ENCODE peak calls at places on chromosomes 4 and X, in seven cellular contexts. One of them, this sample, is unnamed.

GRCh38 chr4:65668201-65669007 is 1.9 kb downstream of the EPHA5 start:
- DNase-seq in adrenal gland: peak; percentile 9
- DNase-seq in colonic mucosa: no peak
- DNase-seq in pancreas: no peak
- DNase-seq in lung: no peak
- DNase-seq in heart right ventricle: no peak
- DNase-seq in tibial nerve: peak; percentile 45
- DNase-seq in this sample: no peak

GRCh38 chr4:113975578-113975977 is 3.9 kb downstream of the ARSJ start:
- DNase-seq in adrenal gland: no peak
- DNase-seq in colonic mucosa: no peak
- DNase-seq in pancreas: no peak
- DNase-seq in lung: no peak
- DNase-seq in heart right ventricle: no peak
- DNase-seq in tibial nerve: no peak
- DNase-seq in this sample: no peak

GRCh38 chrX:124344246-124344645 is 2.1 kb upstream of the SH2D1A start:
- DNase-seq in adrenal gland: no peak
- DNase-seq in colonic mucosa: no peak
- DNase-seq in pancreas: no peak
- DNase-seq in lung: no peak
- DNase-seq in heart right ventricle: no peak
- DNase-seq in tibial nerve: no peak
- DNase-seq in this sample: no peak

GRCh38 chrX:137695405-137695804 is 129.5 kb downstream of the ZIC3 start:
- DNase-seq in adrenal gland: no peak
- DNase-seq in colonic mucosa: no peak
- DNase-seq in pancreas: no peak
- DNase-seq in lung: no peak
- DNase-seq in heart right ventricle: no peak
- DNase-seq in tibial nerve: no peak
- DNase-seq in this sample: no peak

GRCh38 chr4:156971168-156971601 is 414 bp downstream of the PDGFC start:
- DNase-seq in adrenal gland: peak; percentile 65
- DNase-seq in colonic mucosa: peak; percentile 44
- DNase-seq in pancreas: peak; percentile 47
- DNase-seq in lung: peak; percentile 29
- DNase-seq in heart right ventricle: peak; percentile 23
- DNase-seq in tibial nerve: peak; percentile 19
- DNase-seq in this sample: peak; percentile 67

GRCh38 chr4:42339935-42340406 is 57.3 kb upstream of the SHISA3 start:
- DNase-seq in adrenal gland: peak; percentile 45
- DNase-seq in colonic mucosa: no peak
- DNase-seq in pancreas: no peak
- DNase-seq in lung: no peak
- DNase-seq in heart right ventricle: peak; percentile 55
- DNase-seq in tibial nerve: no peak
- DNase-seq in this sample: no peak

GRCh38 chr4:153067376-153067775 is 131.3 kb downstream of the FHDC1 start:
- DNase-seq in adrenal gland: peak; percentile 28
- DNase-seq in colonic mucosa: peak; percentile 47
- DNase-seq in pancreas: no peak
- DNase-seq in lung: no peak
- DNase-seq in heart right ventricle: no peak
- DNase-seq in tibial nerve: no peak
- DNase-seq in this sample: no peak

GRCh38 chrX:115560978-115561604 is at the start of gene PLS3:
- DNase-seq in adrenal gland: peak; percentile 86
- DNase-seq in colonic mucosa: peak; percentile 84
- DNase-seq in pancreas: peak; percentile 79
- DNase-seq in lung: peak; percentile 83
- DNase-seq in heart right ventricle: peak; percentile 87
- DNase-seq in tibial nerve: peak; percentile 64
- DNase-seq in this sample: peak; percentile 60

GRCh38 chr4:138996090-138996489 is 19.5 kb upstream of the NOCT start:
- DNase-seq in adrenal gland: no peak
- DNase-seq in colonic mucosa: no peak
- DNase-seq in pancreas: no peak
- DNase-seq in lung: no peak
- DNase-seq in heart right ventricle: no peak
- DNase-seq in tibial nerve: no peak
- DNase-seq in this sample: no peak

GRCh38 chr4:166481014-166481507 is 608.0 kb downstream of the TLL1 start:
- DNase-seq in adrenal gland: no peak
- DNase-seq in colonic mucosa: no peak
- DNase-seq in pancreas: no peak
- DNase-seq in lung: no peak
- DNase-seq in heart right ventricle: no peak
- DNase-seq in tibial nerve: no peak
- DNase-seq in this sample: no peak

GRCh38 chr4:110742148-110742547 is 119.3 kb upstream of the PITX2 start:
- DNase-seq in adrenal gland: no peak
- DNase-seq in colonic mucosa: no peak
- DNase-seq in pancreas: no peak
- DNase-seq in lung: no peak
- DNase-seq in heart right ventricle: no peak
- DNase-seq in tibial nerve: no peak
- DNase-seq in this sample: no peak

GRCh38 chr4:75742451-75742850 is 18.1 kb downstream of the USO1 start:
- DNase-seq in adrenal gland: no peak
- DNase-seq in colonic mucosa: no peak
- DNase-seq in pancreas: no peak
- DNase-seq in lung: no peak
- DNase-seq in heart right ventricle: no peak
- DNase-seq in tibial nerve: no peak
- DNase-seq in this sample: no peak

DNA sequence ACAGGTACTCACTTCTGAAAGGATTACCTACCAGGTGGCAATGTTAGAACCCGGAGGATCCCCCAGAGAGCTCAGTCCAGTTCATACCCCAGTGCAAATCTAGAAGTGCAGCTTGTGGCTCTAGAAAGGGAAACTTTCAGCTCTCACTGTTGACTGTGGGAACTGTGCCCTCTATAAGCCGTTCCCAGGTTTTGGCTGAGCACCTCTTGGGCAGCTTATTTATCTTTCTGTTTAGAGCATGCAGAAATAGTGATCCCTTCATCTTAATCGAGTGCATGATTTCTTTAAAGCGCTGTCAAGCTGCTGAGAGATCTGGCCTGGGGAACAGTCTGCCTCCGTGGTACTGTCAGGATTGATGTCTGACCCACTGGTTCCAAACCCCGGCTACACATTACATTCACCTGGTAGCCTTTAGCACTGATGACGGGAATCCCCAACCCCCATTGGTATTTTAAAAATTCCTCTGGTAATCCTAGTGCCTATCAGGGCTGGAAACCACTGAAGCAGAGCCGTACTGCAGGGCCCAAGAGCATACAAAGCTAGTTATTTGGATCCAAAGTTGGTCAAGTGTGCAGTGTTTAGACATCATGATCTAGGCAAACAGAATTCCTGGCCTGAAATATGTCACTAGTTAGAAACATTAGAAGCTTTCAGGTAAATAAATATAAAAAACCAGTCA is 103.2 kb downstream of the KLHL8 start:
- DNase-seq in adrenal gland: no peak
- DNase-seq in colonic mucosa: no peak
- DNase-seq in pancreas: no peak
- DNase-seq in lung: no peak
- DNase-seq in heart right ventricle: no peak
- DNase-seq in tibial nerve: no peak
- DNase-seq in this sample: no peak
- H3K27ac ChIP-seq in adrenal gland: no peak overlapping the region
- H3K27ac ChIP-seq in colonic mucosa: no peak overlapping the region
- H3K27ac ChIP-seq in pancreas: no peak overlapping the region
- H3K27ac ChIP-seq in lung: peak overlapping the region; percentile 40
- H3K27ac ChIP-seq in heart right ventricle: no peak overlapping the region
- H3K27ac ChIP-seq in tibial nerve: no peak overlapping the region
- H3K27ac ChIP-seq in this sample: peak overlapping the region; percentile 14

DNA sequence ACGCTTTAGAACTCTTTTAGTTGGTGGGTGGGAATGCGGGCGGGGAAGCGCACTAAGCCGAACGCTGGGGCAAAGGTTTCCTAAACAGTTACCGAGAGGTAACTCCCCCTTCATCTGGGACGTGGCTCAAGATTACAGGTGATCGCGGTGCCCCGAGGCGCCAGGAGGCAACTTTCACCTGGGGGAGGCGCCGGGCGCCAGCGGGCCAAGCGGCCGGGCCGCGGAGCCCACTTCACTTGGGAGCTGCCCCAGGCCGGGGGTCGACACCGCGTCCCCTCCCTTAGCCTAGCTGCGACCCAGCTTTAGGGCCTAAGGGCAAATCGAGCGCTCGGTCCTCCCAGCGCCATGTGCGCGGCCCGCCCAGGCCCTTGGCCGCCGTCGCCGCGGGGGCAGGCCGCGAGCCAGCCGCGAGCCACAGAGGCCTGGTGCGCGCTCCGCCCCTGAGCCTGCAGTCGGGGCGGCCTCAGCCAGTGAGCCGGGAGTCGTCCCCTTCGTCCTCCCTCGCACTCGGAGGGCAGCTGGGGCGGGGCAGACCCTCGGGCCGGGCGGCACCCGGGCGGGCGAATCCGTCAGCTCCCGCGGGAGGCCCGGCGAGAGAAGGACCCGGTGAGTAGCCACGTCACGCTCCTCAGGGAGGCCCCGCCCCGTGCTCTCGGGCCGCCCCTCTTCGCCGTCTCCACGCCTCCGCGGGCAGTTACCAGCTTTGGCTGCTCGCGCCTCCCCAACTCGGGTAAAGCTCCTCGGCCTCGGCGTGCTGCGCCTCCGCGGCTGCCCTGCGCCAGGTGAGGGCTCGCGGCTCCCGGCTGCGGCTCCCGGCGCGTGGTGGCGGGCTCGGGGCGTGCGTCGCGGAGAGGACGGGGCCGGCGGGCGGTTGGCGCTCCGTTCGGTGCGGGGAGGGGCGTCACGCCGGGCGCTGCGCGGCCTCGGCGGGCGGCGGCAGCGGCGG is at the start of gene LARP1B:
- DNase-seq in adrenal gland: peak; percentile 97
- DNase-seq in colonic mucosa: peak; percentile 97
- DNase-seq in pancreas: peak; percentile 98
- DNase-seq in lung: peak; percentile 96
- DNase-seq in heart right ventricle: peak; percentile 96
- DNase-seq in tibial nerve: peak; percentile 86
- DNase-seq in this sample: peak; percentile 97
- TF ChIP-seq CTCF in adrenal gland: no peak
- TF ChIP-seq CTCF in colonic mucosa: no peak
- TF ChIP-seq CTCF in pancreas: no peak
- TF ChIP-seq CTCF in lung: no peak
- TF ChIP-seq CTCF in heart right ventricle: no peak
- TF ChIP-seq CTCF in tibial nerve: no peak
- TF ChIP-seq CTCF in this sample: no peak

GRCh38 chrX:154458116-154458953 is at the start of gene PLXNA3:
- DNase-seq in adrenal gland: peak; percentile 40
- DNase-seq in colonic mucosa: no peak
- DNase-seq in pancreas: peak; percentile 70
- DNase-seq in lung: no peak
- DNase-seq in heart right ventricle: peak; percentile 54
- DNase-seq in tibial nerve: no peak
- DNase-seq in this sample: no peak

GRCh38 chrX:154457491-154458115 is 478 bp upstream of the PLXNA3 start:
- DNase-seq in adrenal gland: no peak
- DNase-seq in colonic mucosa: peak; percentile 45
- DNase-seq in pancreas: peak; percentile 67
- DNase-seq in lung: no peak
- DNase-seq in heart right ventricle: peak; percentile 36
- DNase-seq in tibial nerve: no peak
- DNase-seq in this sample: no peak

GRCh38 chrX:154458954-154459829 is 1.1 kb downstream of the PLXNA3 start:
- DNase-seq in adrenal gland: peak; percentile 64
- DNase-seq in colonic mucosa: peak; percentile 53
- DNase-seq in pancreas: peak; percentile 54
- DNase-seq in lung: no peak
- DNase-seq in heart right ventricle: peak; percentile 35
- DNase-seq in tibial nerve: no peak
- DNase-seq in this sample: no peak

GRCh38 chrX:154460326-154460725 is 2.2 kb downstream of the PLXNA3 start:
- DNase-seq in adrenal gland: no peak
- DNase-seq in colonic mucosa: no peak
- DNase-seq in pancreas: no peak
- DNase-seq in lung: no peak
- DNase-seq in heart right ventricle: no peak
- DNase-seq in tibial nerve: no peak
- DNase-seq in this sample: no peak

DNA sequence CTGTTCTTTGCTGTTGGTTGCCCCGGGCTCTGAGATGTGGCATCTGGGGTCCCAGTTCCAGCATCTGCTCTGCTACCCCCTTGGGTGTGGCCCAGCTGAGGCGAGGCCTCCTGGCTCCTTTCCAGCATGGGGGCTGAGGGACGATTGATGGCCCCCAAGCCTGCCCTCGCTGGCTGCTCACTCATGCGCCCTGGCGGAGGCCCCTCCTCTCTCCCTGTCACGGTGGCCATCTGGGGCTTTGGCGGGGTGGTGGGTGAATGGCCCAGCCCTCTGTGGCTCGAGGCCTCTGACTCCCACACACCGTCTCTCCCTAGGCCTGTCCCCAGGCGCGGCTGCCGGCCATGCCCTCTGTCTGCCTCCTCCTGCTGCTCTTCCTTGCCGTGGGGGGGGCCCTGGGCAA is 1.8 kb downstream of the PLXNA3 start:
- DNase-seq in adrenal gland: no peak
- DNase-seq in colonic mucosa: no peak
- DNase-seq in pancreas: peak; percentile 43
- DNase-seq in lung: no peak
- DNase-seq in heart right ventricle: no peak
- DNase-seq in tibial nerve: no peak
- DNase-seq in this sample: no peak
- H3K4me3 ChIP-seq in adrenal gland: no peak overlapping the region
- H3K4me3 ChIP-seq in colonic mucosa: peak overlapping the region; percentile 66
- H3K4me3 ChIP-seq in pancreas: no peak overlapping the region
- H3K4me3 ChIP-seq in lung: no peak overlapping the region
- H3K4me3 ChIP-seq in heart right ventricle: peak overlapping the region; percentile 5
- H3K4me3 ChIP-seq in tibial nerve: no peak overlapping the region
- H3K4me3 ChIP-seq in this sample: no peak overlapping the region

GRCh38 chr4:47750771-47751170 is 87.1 kb downstream of the CORIN start:
- DNase-seq in adrenal gland: no peak
- DNase-seq in colonic mucosa: no peak
- DNase-seq in pancreas: no peak
- DNase-seq in lung: no peak
- DNase-seq in heart right ventricle: no peak
- DNase-seq in tibial nerve: no peak
- DNase-seq in this sample: no peak

GRCh38 chr4:47747846-47748494 is 89.9 kb downstream of the CORIN start:
- DNase-seq in adrenal gland: no peak
- DNase-seq in colonic mucosa: no peak
- DNase-seq in pancreas: no peak
- DNase-seq in lung: no peak
- DNase-seq in heart right ventricle: no peak
- DNase-seq in tibial nerve: no peak
- DNase-seq in this sample: no peak

GRCh38 chr4:47749858-47750257 is 88.0 kb downstream of the CORIN start:
- DNase-seq in adrenal gland: no peak
- DNase-seq in colonic mucosa: no peak
- DNase-seq in pancreas: no peak
- DNase-seq in lung: no peak
- DNase-seq in heart right ventricle: no peak
- DNase-seq in tibial nerve: no peak
- DNase-seq in this sample: no peak

DNA sequence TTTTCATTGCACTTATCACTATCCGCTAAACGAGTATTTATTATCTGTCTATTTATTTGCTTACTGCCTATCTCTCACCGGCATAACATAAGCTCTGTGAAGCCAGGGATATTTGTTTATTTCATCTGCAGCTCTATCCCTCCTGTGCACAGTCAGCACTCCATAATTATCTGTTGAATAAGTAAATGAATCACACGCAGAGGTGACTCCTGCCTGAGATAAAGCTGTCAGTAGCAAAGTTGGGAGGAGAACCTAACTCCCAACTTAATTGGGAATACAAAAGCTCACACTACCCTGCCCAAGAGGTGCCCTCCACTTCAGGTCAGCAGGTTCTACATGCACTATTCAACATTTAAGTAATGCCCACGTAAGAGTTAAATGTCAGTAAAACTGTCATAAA is 85.7 kb downstream of the CORIN start:
- DNase-seq in adrenal gland: no peak
- DNase-seq in colonic mucosa: no peak
- DNase-seq in pancreas: no peak
- DNase-seq in lung: no peak
- DNase-seq in heart right ventricle: no peak
- DNase-seq in tibial nerve: no peak
- DNase-seq in this sample: no peak
- H3K27ac ChIP-seq in adrenal gland: no peak overlapping the region
- H3K27ac ChIP-seq in colonic mucosa: no peak overlapping the region
- H3K27ac ChIP-seq in pancreas: no peak overlapping the region
- H3K27ac ChIP-seq in lung: peak overlapping the region; percentile 53
- H3K27ac ChIP-seq in heart right ventricle: no peak overlapping the region
- H3K27ac ChIP-seq in tibial nerve: no peak overlapping the region
- H3K27ac ChIP-seq in this sample: no peak overlapping the region

This sample was measured in ascending aorta.